ENCODE peak calls at places on chromosomes 5 and 9, in ten cellular contexts. R is H54; Y is GM06990; U is AML-193; L is fibroblast of the aortic adventitia; X is cerebellum; I is iPS-NIHi11; A is T-helper 1 cell; J is fibroblast of lung; T is activated CD4-positive, alpha-beta T cell treated with anti-CD3 and anti-CD28 coated beads for 1 hour. B is an unnamed sample.

GRCh38 chr5:157473383-157474370 is 13.7 kb downstream of the NIPAL4 start:
- DNase-seq in T (no peak), I (no peak), J (peak; percentile 81), R (no peak), U (peak; percentile 46), X (no peak), Y (no peak), A (no peak), L (peak; percentile 43), B (no peak)

GRCh38 chr9:7172445-7173115 is 414.8 kb downstream of the KDM4C start:
- DNase-seq in R (no peak), U (no peak), L (peak; percentile 60), I (no peak), A (no peak), Y (no peak), X (no peak), T (no peak), J (peak; percentile 55), B (no peak)

GRCh38 chr9:69697475-69697874 is 25.3 kb upstream of the APBA1 start:
- DNase-seq in Y (no peak), T (no peak), R (no peak), J (no peak), X (no peak), I (no peak), U (no peak), L (no peak), A (no peak), B (no peak)

GRCh38 chr9:132800038-132800648 is 77.9 kb downstream of the AK8 start:
- DNase-seq in J (peak; percentile 34), X (peak; percentile 82), Y (peak; percentile 54), T (peak; percentile 49), U (peak; percentile 39), R (peak; percentile 73), I (peak; percentile 84), A (peak; percentile 46), L (peak; percentile 70), B (peak; percentile 45)

GRCh38 chr5:150138551-150139265 is 16.9 kb downstream of the PDGFRB start:
- DNase-seq in U (no peak), L (peak; percentile 89), T (no peak), A (no peak), J (peak; percentile 97), Y (no peak), R (peak; percentile 49), I (peak; percentile 57), X (peak; percentile 29), B (peak; percentile 78)

GRCh38 chr5:149834246-149834855 is 104.2 kb downstream of the PPARGC1B start:
- DNase-seq in T (no peak), I (peak; percentile 72), Y (no peak), J (peak; percentile 77), R (peak; percentile 63), L (peak; percentile 95), U (peak; percentile 69), A (no peak), X (peak; percentile 73), B (peak; percentile 76)

GRCh38 chr5:136123236-136123768 is 9.3 kb upstream of the SMAD5 start:
- DNase-seq in A (no peak), I (no peak), T (no peak), Y (no peak), J (peak; percentile 34), R (peak; percentile 15), L (no peak), X (no peak), U (no peak), B (no peak)

GRCh38 chr9:130989391-130989790 is 19.6 kb upstream of the LAMC3 start:
- DNase-seq in I (no peak), X (no peak), J (no peak), R (no peak), T (no peak), U (no peak), A (no peak), L (no peak), Y (no peak), B (no peak)

GRCh38 chr9:132372177-132373095 is 17.6 kb upstream of the SETX start:
- DNase-seq in Y (no peak), J (no peak), T (no peak), X (no peak), A (no peak), L (peak; percentile 6), U (peak; percentile 76), I (no peak), R (peak; percentile 44), B (no peak)

GRCh38 chr9:95023217-95024003 is 294.1 kb downstream of the FANCC start:
- DNase-seq in X (no peak), T (no peak), I (no peak), Y (no peak), U (no peak), L (peak; percentile 92), J (peak; percentile 96), A (no peak), R (peak; percentile 80), B (peak; percentile 56)

GRCh38 chr9:17509151-17509550 is 69.7 kb upstream of the SH3GL2 start:
- DNase-seq in X (peak; percentile 58), T (no peak), J (no peak), L (no peak), R (no peak), I (no peak), Y (no peak), U (no peak), A (no peak), B (no peak)

GRCh38 chr9:126058631-126059030 is 268.0 kb upstream of the MVB12B start:
- DNase-seq in I (no peak), U (no peak), A (no peak), T (no peak), L (no peak), R (no peak), J (no peak), X (no peak), Y (no peak), B (no peak)

GRCh38 chr5:142235050-142235797 is 89.6 kb downstream of the SPRY4 start:
- DNase-seq in A (no peak), L (peak; percentile 6), Y (no peak), R (no peak), I (peak; percentile 89), X (no peak), J (peak; percentile 52), U (no peak), T (no peak), B (no peak)

GRCh38 chr5:6158974-6159863 is 219.1 kb downstream of the MED10 start:
- DNase-seq in U (no peak), A (no peak), L (peak; percentile 87), X (peak; percentile 7), R (peak; percentile 26), T (no peak), J (peak; percentile 68), I (no peak), Y (no peak), B (peak; percentile 83)

GRCh38 chr5:120415985-120416384 is 48.1 kb upstream of the PRR16 start:
- DNase-seq in J (peak; percentile 38), Y (no peak), A (no peak), X (no peak), R (no peak), L (no peak), I (no peak), U (no peak), T (no peak), B (no peak)

GRCh38 chr9:84738353-84738752 is 68.8 kb downstream of the NTRK2 start:
- DNase-seq in I (no peak), T (no peak), X (no peak), J (no peak), Y (no peak), A (no peak), U (no peak), L (no peak), R (no peak), B (no peak)